ENCODE peak calls at places on chromosome 13, in six cellular contexts. O is activated T-cell treated with anti-CD3 and anti-CD28 coated beads, Interleukin-2, amount 50 U/mL, for 72 hours; Y is A549; Q is pancreas; N is heart left ventricle; J is T-helper 17 cell. A is an unnamed sample.

GRCh38 chr13:77719128-77719527 is 21.6 kb downstream of the SLAIN1 start:
- ATAC-seq in O (no peak), Y (no peak), Q (no peak), N (no peak), J (no peak), A (no peak)

GRCh38 chr13:109803822-109804221 is 17.4 kb upstream of the IRS2 start:
- ATAC-seq in O (no peak), Y (peak), Q (peak), N (no peak), J (no peak), A (no peak)

GRCh38 chr13:84662503-84662902 is 780.2 kb upstream of the SLITRK1 start:
- ATAC-seq in O (no peak), Y (no peak), Q (no peak), N (no peak), J (no peak), A (no peak)

GRCh38 chr13:22200469-22200868 is 529.6 kb downstream of the FGF9 start:
- ATAC-seq in O (no peak), Y (no peak), Q (no peak), N (no peak), J (no peak), A (no peak)

GRCh38 chr13:29522044-29522685 is 73.3 kb downstream of the SLC7A1 start:
- ATAC-seq in O (no peak), Y (no peak), Q (peak), N (peak), J (no peak), A (no peak)

GRCh38 chr13:50989476-50989875 is 79.9 kb downstream of the RNASEH2B start:
- ATAC-seq in O (no peak), Y (peak), Q (no peak), N (peak), J (no peak), A (no peak)

GRCh38 chr13:85806553-85807175 is 7.4 kb upstream of the SLITRK6 start:
- ATAC-seq in O (no peak), Y (peak), Q (peak), N (no peak), J (no peak), A (no peak)

GRCh38 chr13:23547000-23547590 is 23.1 kb upstream of the TNFRSF19 start:
- ATAC-seq in O (no peak), Y (peak), Q (peak), N (peak), J (no peak), A (no peak)

GRCh38 chr13:60402022-60402421 is 5.0 kb downstream of the TDRD3 start:
- ATAC-seq in O (no peak), Y (peak), Q (no peak), N (no peak), J (no peak), A (no peak)

GRCh38 chr13:99307648-99308339 is 595 bp upstream of the GPR183 start:
- ATAC-seq in O (peak), Y (peak), Q (peak), N (peak), J (peak), A (peak)

A was measured in stimulated activated memory B cell treated with anti-CD40 and anti-IgM and Interleukin-4, amounts not matched to agents 10 μg/mL and 1 μg/mL and 100 μg/mL, for 72 hours.